ENCODE peak calls at places on chromosomes 13 and 19, in six cellular contexts. Y, O, N, H, P and F are unnamed samples. For H3K4me1 and H3K36me3, the result is how much of the 10 kb centered on the place peaks cover.

GRCh38 chr13:32247887-32248286 is 67.3 kb downstream of the ZAR1L start:
- DNase-seq in Y (no peak), O (no peak), N (no peak), H (no peak), P (no peak), F (no peak)

GRCh38 chr19:5718579-5719273 is 1.2 kb downstream of the LONP1 start:
- DNase-seq in Y (no peak), O (no peak), N (no peak), H (peak), P (no peak), F (no peak)

GRCh38 chr19:29299416-29300380 is 86.7 kb upstream of the UQCRFS1 start:
- DNase-seq in Y (no peak), O (no peak), N (no peak), H (no peak), P (no peak), F (no peak)

GRCh38 chr19:32407004-32407992 is 1.7 kb downstream of the DPY19L3 start:
- DNase-seq in Y (peak), O (no peak), N (peak), H (no peak), P (peak), F (no peak)

GRCh38 chr13:107252428-107252827 is 684.5 kb upstream of the ARGLU1 start:
- DNase-seq in Y (no peak), O (no peak), N (no peak), H (no peak), P (no peak), F (no peak)

GRCh38 chr13:23899555-23899954 is 2.3 kb upstream of the C1QTNF9B start:
- DNase-seq in Y (peak), O (peak), N (no peak), H (peak), P (no peak), F (no peak)

GRCh38 chr13:99505814-99506269 is 4.6 kb downstream of the TM9SF2 start:
- DNase-seq in Y (no peak), O (no peak), N (no peak), H (peak), P (no peak), F (no peak)

GRCh38 chr19:43667524-43668405 is 2.2 kb downstream of the PLAUR start:
- DNase-seq in Y (peak), O (peak), N (peak), H (no peak), P (peak), F (peak)

GRCh38 chr19:44869728-44870470 is 21.2 kb upstream of the TOMM40 start:
- DNase-seq in Y (peak), O (no peak), N (no peak), H (peak), P (peak), F (peak)

GRCh38 chr13:50174630-50175029 is 159.4 kb downstream of the KCNRG start:
- DNase-seq in Y (no peak), O (no peak), N (no peak), H (no peak), P (no peak), F (no peak)

GRCh38 chr13:31310781-31311180 is 111.0 kb downstream of the B3GLCT start:
- DNase-seq in Y (no peak), O (no peak), N (no peak), H (no peak), P (no peak), F (peak)

GRCh38 chr13:36275190-36276002 is 22.2 kb downstream of the CCDC169 start:
- DNase-seq in Y (peak), O (peak), N (no peak), H (peak), P (no peak), F (no peak)

GRCh38 chr19:13135068-13136062 is 14.8 kb downstream of the STX10 start:
- DNase-seq in Y (no peak), O (no peak), N (no peak), H (no peak), P (no peak), F (no peak)

GRCh38 chr13:82867284-82867683 is 1015.0 kb downstream of the SLITRK1 start:
- DNase-seq in Y (no peak), O (no peak), N (no peak), H (no peak), P (no peak), F (no peak)

GRCh38 chr19:45245826-45246225 is 619 bp upstream of the EXOC3L2 start:
- DNase-seq in Y (no peak), O (no peak), N (no peak), H (no peak), P (no peak), F (no peak)

DNA sequence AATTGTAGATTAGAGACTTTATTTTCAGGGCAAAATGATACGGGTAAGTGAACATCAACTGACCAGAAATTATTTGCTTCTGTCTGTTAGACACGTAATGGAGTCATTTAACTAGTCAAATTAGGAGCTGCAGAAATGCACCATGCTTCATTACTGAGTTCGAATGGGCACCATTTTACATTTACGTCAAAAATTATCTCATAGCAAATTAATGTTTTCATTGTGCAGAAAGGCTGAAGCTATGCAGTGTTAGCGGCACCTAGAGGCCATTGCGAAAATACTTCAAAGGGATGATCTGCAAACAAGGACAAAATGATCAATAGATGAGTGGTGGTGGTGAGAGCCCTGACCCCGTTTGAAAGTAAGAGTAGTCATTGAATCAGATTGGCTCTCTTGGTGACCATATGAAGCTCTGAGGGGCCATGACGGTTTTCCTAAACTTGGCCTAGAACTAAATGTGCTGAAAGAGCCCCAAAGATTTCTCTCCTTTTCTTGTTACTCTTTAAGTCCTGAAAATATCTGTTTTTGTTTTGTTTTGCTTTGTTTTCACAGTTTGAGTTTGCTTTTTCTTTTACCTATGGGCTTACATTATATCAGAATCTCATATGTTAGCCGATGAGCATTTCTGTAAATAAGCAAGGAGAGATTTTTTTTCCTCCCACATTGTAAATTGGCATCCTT is 277.9 kb downstream of the ZNF536 start:
- DNase-seq in Y (no peak), O (peak), N (no peak), H (peak), P (no peak), F (no peak)
- H3K4me1 ChIP-seq in Y (under half), O (under half), N (under half), H (under half), P (under half), F (under half)

GRCh38 chr13:112735791-112736190 is 46.0 kb downstream of the ATP11A start:
- DNase-seq in Y (no peak), O (peak), N (no peak), H (no peak), P (no peak), F (no peak)

GRCh38 chr13:112733112-112733511 is 43.3 kb downstream of the ATP11A start:
- DNase-seq in Y (no peak), O (peak), N (no peak), H (no peak), P (no peak), F (no peak)

GRCh38 chr13:112733661-112734379 is 44.0 kb downstream of the ATP11A start:
- DNase-seq in Y (no peak), O (peak), N (no peak), H (no peak), P (no peak), F (no peak)

GRCh38 chr13:112732679-112733078 is 42.8 kb downstream of the ATP11A start:
- DNase-seq in Y (no peak), O (no peak), N (no peak), H (no peak), P (no peak), F (no peak)

GRCh38 chr13:112734696-112735547 is 45.1 kb downstream of the ATP11A start:
- DNase-seq in Y (no peak), O (no peak), N (no peak), H (no peak), P (peak), F (no peak)
- H3K27ac ChIP-seq in Y (no peak), O (peak), N (no peak), H (no peak), P (no peak), F (peak)

GRCh38 chr19:4016903-4017638 is 9.5 kb downstream of the PIAS4 start:
- DNase-seq in Y (no peak), O (no peak), N (no peak), H (no peak), P (no peak), F (no peak)
- H3K36me3 ChIP-seq in Y (under half), O (under half), N (half or more), H (under half), P (under half), F (under half)

GRCh38 chr19:8397291-8397690 is 7.1 kb downstream of the RAB11B start:
- DNase-seq in Y (no peak), O (no peak), N (no peak), H (no peak), P (no peak), F (no peak)
- H3K4me1 ChIP-seq in Y (under half), O (under half), N (under half), H (under half), P (half or more), F (under half)

GRCh38 chr13:113305208-113305607 is 8.2 kb downstream of the LAMP1 start:
- DNase-seq in Y (no peak), O (no peak), N (no peak), H (no peak), P (no peak), F (no peak)
- H3K27ac ChIP-seq in Y (no peak), O (no peak), N (no peak), H (no peak), P (no peak), F (no peak)

GRCh38 chr19:18852634-18853033 is 20.9 kb downstream of the UPF1 start:
- DNase-seq in Y (no peak), O (no peak), N (no peak), H (no peak), P (no peak), F (no peak)

GRCh38 chr19:18853755-18854427 is 22.1 kb downstream of the UPF1 start:
- DNase-seq in Y (no peak), O (no peak), N (no peak), H (no peak), P (no peak), F (peak)

GRCh38 chr19:18850560-18851375 is 19.0 kb downstream of the UPF1 start:
- DNase-seq in Y (no peak), O (no peak), N (no peak), H (no peak), P (no peak), F (no peak)

GRCh38 chr19:18849838-18850400 is 18.2 kb downstream of the UPF1 start:
- DNase-seq in Y (no peak), O (no peak), N (no peak), H (no peak), P (no peak), F (no peak)

GRCh38 chr19:18851673-18852325 is 20.0 kb downstream of the UPF1 start:
- DNase-seq in Y (no peak), O (no peak), N (no peak), H (no peak), P (peak), F (no peak)
- H3K36me3 ChIP-seq in Y (half or more), O (under half), N (half or more), H (half or more), P (half or more), F (half or more)

GRCh38 chr19:16641695-16642094 is 13.7 kb upstream of the MED26 start:
- DNase-seq in Y (no peak), O (no peak), N (no peak), H (no peak), P (no peak), F (no peak)

GRCh38 chr19:16640951-16641350 is 12.9 kb upstream of the MED26 start:
- DNase-seq in Y (no peak), O (no peak), N (no peak), H (no peak), P (no peak), F (no peak)

GRCh38 chr19:16637535-16637934 is 9.5 kb upstream of the MED26 start:
- DNase-seq in Y (no peak), O (no peak), N (no peak), H (no peak), P (no peak), F (no peak)

DNA sequence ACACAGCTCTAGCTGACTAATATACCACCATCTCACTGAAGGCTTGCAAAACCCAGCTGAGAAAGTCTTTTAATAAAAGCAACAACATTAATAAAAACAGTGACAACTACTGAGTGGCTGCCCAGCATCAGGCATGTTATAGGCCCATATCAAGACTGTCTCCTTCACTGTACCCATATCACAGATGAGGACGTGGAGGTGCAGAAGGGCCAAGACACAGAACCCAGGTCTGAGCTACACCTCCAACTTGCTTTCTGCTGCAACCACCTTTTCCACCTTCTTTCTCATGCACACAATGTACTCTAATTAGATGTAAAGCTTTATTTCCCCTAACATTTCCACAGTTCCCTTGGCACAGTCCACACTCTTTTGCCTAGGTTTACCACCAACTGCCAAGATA is 10.7 kb upstream of the MED26 start:
- DNase-seq in Y (no peak), O (no peak), N (no peak), H (no peak), P (no peak), F (no peak)
- H3K4me1 ChIP-seq in Y (under half), O (under half), N (under half), H (under half), P (under half), F (under half)

GRCh38 chr19:39319098-39319891 is 1.4 kb downstream of the LRFN1 start:
- DNase-seq in Y (no peak), O (no peak), N (no peak), H (no peak), P (no peak), F (no peak)

GRCh38 chr19:39319892-39320168 is 833 bp downstream of the LRFN1 start:
- DNase-seq in Y (no peak), O (peak), N (no peak), H (no peak), P (no peak), F (no peak)

GRCh38 chr19:39318071-39318470 is 2.6 kb downstream of the LRFN1 start:
- DNase-seq in Y (no peak), O (no peak), N (no peak), H (no peak), P (no peak), F (no peak)

GRCh38 chr19:39317476-39317875 is 3.2 kb downstream of the LRFN1 start:
- DNase-seq in Y (no peak), O (no peak), N (no peak), H (no peak), P (no peak), F (no peak)

GRCh38 chr19:39318690-39319089 is 2.0 kb downstream of the LRFN1 start:
- DNase-seq in Y (no peak), O (no peak), N (no peak), H (no peak), P (no peak), F (no peak)
- H3K27ac ChIP-seq in Y (no peak), O (no peak), N (no peak), H (no peak), P (no peak), F (no peak)

GRCh38 chr13:113545931-113546516 is 38.5 kb upstream of the TFDP1 start:
- DNase-seq in Y (no peak), O (no peak), N (no peak), H (no peak), P (peak), F (no peak)

GRCh38 chr13:113546571-113547247 is 37.8 kb upstream of the TFDP1 start:
- DNase-seq in Y (peak), O (no peak), N (no peak), H (no peak), P (peak), F (no peak)

GRCh38 chr13:113544896-113545295 is 39.7 kb upstream of the TFDP1 start:
- DNase-seq in Y (no peak), O (no peak), N (no peak), H (no peak), P (peak), F (peak)

GRCh38 chr13:113544071-113544891 is 40.3 kb upstream of the TFDP1 start:
- DNase-seq in Y (no peak), O (no peak), N (no peak), H (no peak), P (peak), F (no peak)

GRCh38 chr13:113545455-113545930 is 39.1 kb upstream of the TFDP1 start:
- DNase-seq in Y (no peak), O (no peak), N (no peak), H (peak), P (peak), F (peak)
- H3K36me3 ChIP-seq in Y (under half), O (under half), N (under half), H (under half), P (under half), F (under half)